ENCODE peak calls at places on chromosomes 6 and 20, in five cellular contexts. P is HCT116, S is sigmoid colon, C is body of pancreas, M is IMR-90. Z is an unnamed sample.

GRCh38 chr6:35489995-35490791 is 6.7 kb downstream of the TEAD3 start:
- DNase-seq in P (no peak), S (peak; percentile 98), C (peak; percentile 80), M (peak; percentile 81), Z (peak; percentile 92)

GRCh38 chr20:50494428-50494827 is 15.8 kb upstream of the PTPN1 start:
- DNase-seq in S (peak; percentile 40), M (no peak), P (no peak), C (no peak), Z (no peak)

GRCh38 chr20:46647469-46647868 is 3.8 kb downstream of the SLC13A3 start:
- DNase-seq in M (no peak), S (no peak), C (no peak), P (no peak), Z (no peak)

GRCh38 chr20:37902504-37903313 is at the start of gene VSTM2L:
- DNase-seq in S (peak; percentile 78), C (peak; percentile 35), P (no peak), M (peak; percentile 47), Z (no peak)

GRCh38 chr20:21534453-21534852 is 20.6 kb upstream of the NKX2-2 start:
- DNase-seq in P (no peak), C (no peak), M (no peak), S (no peak), Z (no peak)

GRCh38 chr20:63696311-63696627 is 183 bp upstream of the TNFRSF6B start:
- DNase-seq in C (peak; percentile 19), M (no peak), S (peak; percentile 66), P (peak; percentile 40), Z (no peak)

GRCh38 chr6:31922942-31923341 is 4.6 kb upstream of the C2 start:
- DNase-seq in S (no peak), M (no peak), P (peak; percentile 42), C (no peak), Z (no peak)

GRCh38 chr6:113998811-113999210 is 27.9 kb upstream of the HDAC2 start:
- DNase-seq in P (no peak), C (no peak), M (no peak), S (no peak), Z (no peak)

GRCh38 chr20:56653221-56653620 is 24.1 kb downstream of the TFAP2C start:
- DNase-seq in P (no peak), C (no peak), M (no peak), S (no peak), Z (no peak)

GRCh38 chr6:36701401-36701991 is 3.9 kb downstream of the RAB44 start:
- DNase-seq in S (peak; percentile 49), M (no peak), P (no peak), C (peak; percentile 52), Z (no peak)

GRCh38 chr20:34977365-34978091 is 21.9 kb downstream of the MYH7B start:
- DNase-seq in C (no peak), P (no peak), M (no peak), S (no peak), Z (peak; percentile 70)

GRCh38 chr6:169363590-169363989 is 109.9 kb upstream of the THBS2 start:
- DNase-seq in P (no peak), S (no peak), M (peak; percentile 49), C (no peak), Z (no peak)

GRCh38 chr6:20438462-20439070 is 36.9 kb downstream of the E2F3 start:
- DNase-seq in M (no peak), S (no peak), P (no peak), C (no peak), Z (no peak)

GRCh38 chr6:150152891-150153876 is 10.3 kb downstream of the PPP1R14C start:
- DNase-seq in C (no peak), P (no peak), S (no peak), M (peak; percentile 4), Z (no peak)

GRCh38 chr20:62008643-62009183 is 57.0 kb downstream of the TAF4 start:
- DNase-seq in C (no peak), M (no peak), S (no peak), P (no peak), Z (no peak)

GRCh38 chr20:62006482-62006881 is 59.2 kb downstream of the TAF4 start:
- DNase-seq in S (no peak), P (no peak), M (no peak), C (no peak), Z (no peak)

GRCh38 chr20:62004614-62005013 is 61.1 kb downstream of the TAF4 start:
- DNase-seq in S (no peak), M (no peak), P (no peak), C (no peak), Z (peak; percentile 77)

GRCh38 chr20:62009322-62009721 is 56.4 kb downstream of the TAF4 start:
- DNase-seq in C (no peak), M (no peak), P (no peak), S (no peak), Z (no peak)

GRCh38 chr20:62007127-62007647 is 58.5 kb downstream of the TAF4 start:
- DNase-seq in M (no peak), P (no peak), S (no peak), C (no peak), Z (no peak)
- H3K36me3 ChIP-seq in M (peaks cover 57% of the 10 kb centered on the region), P (peaks cover 35% of the 10 kb centered on the region), S (peaks cover 63% of the 10 kb centered on the region), C (no peaks in the 10 kb centered on the region), Z (peaks cover 12% of the 10 kb centered on the region)

GRCh38 chr6:3233321-3233720 is 5.9 kb upstream of the TUBB2B start:
- DNase-seq in S (no peak), M (no peak), C (no peak), P (no peak), Z (no peak)
- H3K4me3 ChIP-seq in S (no peak overlapping the region), M (no peak overlapping the region), C (no peak overlapping the region), P (no peak overlapping the region), Z (no peak overlapping the region)

GRCh38 chr6:125943528-125944433 is 12.8 kb upstream of the HINT3 start:
- DNase-seq in P (no peak), S (no peak), M (no peak), C (no peak), Z (no peak)

GRCh38 chr6:125944434-125944816 is 12.1 kb upstream of the HINT3 start:
- DNase-seq in M (peak; percentile 88), P (no peak), C (peak; percentile 87), S (peak; percentile 82), Z (peak; percentile 69)

GRCh38 chr6:125944896-125945295 is 11.7 kb upstream of the HINT3 start:
- DNase-seq in S (no peak), P (no peak), M (no peak), C (no peak), Z (no peak)

GRCh38 chr6:125940691-125941090 is 15.9 kb upstream of the HINT3 start:
- DNase-seq in C (no peak), M (peak; percentile 32), S (no peak), P (no peak), Z (no peak)

GRCh38 chr6:125942677-125943527 is 13.7 kb upstream of the HINT3 start:
- DNase-seq in S (no peak), M (peak; percentile 56), C (peak; percentile 63), P (no peak), Z (no peak)
- TF ChIP-seq POLR2A in S (no peak), M (no peak), C (no peak), P (no peak), Z (no peak)

DNA sequence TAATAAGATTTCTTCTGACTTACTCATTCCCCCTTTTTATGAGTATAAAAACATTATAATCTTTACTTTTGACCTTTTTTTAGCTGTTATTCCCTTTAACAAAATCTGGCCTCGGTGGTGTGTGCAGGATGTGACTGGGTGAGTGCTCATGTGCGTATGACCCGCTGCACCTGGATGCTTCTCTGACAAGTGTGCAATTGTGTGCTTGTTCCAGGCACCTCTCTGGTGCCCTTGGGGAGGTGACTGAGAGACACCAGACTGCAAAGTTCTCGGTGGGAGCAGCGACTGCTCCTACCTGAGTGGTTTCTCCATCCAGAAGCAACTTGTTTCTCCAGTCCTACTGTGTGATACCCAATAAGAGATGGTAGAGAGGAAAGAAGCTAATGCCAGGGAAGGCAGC is 65.0 kb downstream of the ISM1 start:
- DNase-seq in C (no peak), M (no peak), S (no peak), P (no peak), Z (no peak)
- H3K36me3 ChIP-seq in C (no peaks in the 10 kb centered on the region), M (no peaks in the 10 kb centered on the region), S (no peaks in the 10 kb centered on the region), P (no peaks in the 10 kb centered on the region), Z (no peaks in the 10 kb centered on the region)

GRCh38 chr6:33745558-33745957 is 1.1 kb downstream of the IP6K3 start:
- DNase-seq in C (no peak), S (peak; percentile 78), P (no peak), M (peak; percentile 51), Z (no peak)
- H3K4me3 ChIP-seq in C (no peak overlapping the region), S (peak overlapping the region; percentile 30), P (no peak overlapping the region), M (no peak overlapping the region), Z (peak overlapping the region; percentile 60)

GRCh38 chr6:44245912-44246662 is 814 bp upstream of the HSP90AB1 start:
- DNase-seq in C (peak; percentile 91), S (peak; percentile 94), P (peak; percentile 89), M (peak; percentile 81), Z (peak; percentile 94)

GRCh38 chr6:44246663-44247337 is at the start of gene HSP90AB1:
- DNase-seq in S (peak; percentile 99), C (peak; percentile 98), P (peak; percentile 98), M (peak; percentile 98), Z (peak; percentile 95)

GRCh38 chr6:44249082-44249748 is 2.3 kb downstream of the HSP90AB1 start:
- DNase-seq in P (no peak), S (no peak), M (no peak), C (no peak), Z (no peak)

GRCh38 chr6:44248579-44248978 is 1.7 kb downstream of the HSP90AB1 start:
- DNase-seq in C (no peak), S (no peak), M (no peak), P (no peak), Z (no peak)

GRCh38 chr6:44247338-44248302 is 719 bp downstream of the HSP90AB1 start:
- DNase-seq in S (peak; percentile 87), C (peak; percentile 87), M (peak; percentile 38), P (no peak), Z (peak; percentile 86)
- TF ChIP-seq POLR2A in S (no peak), C (no peak), M (no peak), P (no peak), Z (no peak)

GRCh38 chr6:17679726-17680125 is 27.0 kb downstream of the NUP153 start:
- DNase-seq in P (no peak), S (no peak), C (peak; percentile 12), M (no peak), Z (no peak)

GRCh38 chr6:17673543-17674254 is 33.0 kb downstream of the NUP153 start:
- DNase-seq in S (no peak), M (no peak), P (no peak), C (no peak), Z (no peak)

GRCh38 chr6:17672064-17672718 is 34.5 kb downstream of the NUP153 start:
- DNase-seq in S (no peak), C (no peak), M (no peak), P (no peak), Z (no peak)

GRCh38 chr6:17677602-17678001 is 29.1 kb downstream of the NUP153 start:
- DNase-seq in M (no peak), S (no peak), C (no peak), P (no peak), Z (no peak)
- H3K36me3 ChIP-seq in M (peaks cover 21% of the 10 kb centered on the region), S (peaks cover 3% of the 10 kb centered on the region), C (no peaks in the 10 kb centered on the region), P (peaks cover 31% of the 10 kb centered on the region), Z (peaks cover 4% of the 10 kb centered on the region)

DNA sequence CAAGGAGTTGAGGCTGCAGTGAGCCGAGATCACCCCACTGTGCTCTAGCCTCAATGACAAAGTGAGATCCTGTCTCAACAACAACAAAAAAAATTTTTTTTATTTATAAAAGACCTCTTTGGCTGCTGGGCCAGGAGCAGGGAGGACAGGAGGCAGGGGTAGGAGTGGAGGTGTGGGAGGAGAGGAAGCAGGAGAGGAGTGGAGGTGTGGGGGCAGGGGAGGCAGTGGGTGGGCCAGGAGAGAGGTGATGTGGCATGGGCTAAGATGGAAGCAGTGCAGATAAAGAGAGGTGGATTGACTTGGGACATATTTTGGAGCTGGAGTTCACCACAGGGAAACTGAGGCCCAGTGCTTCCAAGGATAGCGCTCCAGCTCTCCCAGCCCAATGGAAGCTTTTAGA is 13.4 kb upstream of the CSNK2A1 start:
- DNase-seq in P (no peak), C (no peak), M (no peak), S (no peak), Z (no peak)
- H3K4me3 ChIP-seq in P (no peak overlapping the region), C (no peak overlapping the region), M (no peak overlapping the region), S (no peak overlapping the region), Z (no peak overlapping the region)

Z was measured in heart left ventricle.